ENCODE peak calls at places on chromosome 21, in eight cellular contexts. A, Y, H, U, L, G, B and T are unnamed samples.

GRCh38 chr21:15543473-15543872 is 186.3 kb upstream of the USP25 start:
- DNase-seq in H (no peak), B (no peak), A (no peak), Y (no peak), G (no peak), U (no peak), L (no peak), T (no peak)

GRCh38 chr21:40905251-40905650 is 58.3 kb upstream of the DSCAM start:
- DNase-seq in G (no peak), B (no peak), H (no peak), U (no peak), A (no peak), Y (no peak), L (no peak), T (no peak)

GRCh38 chr21:20971296-20971921 is 26.8 kb upstream of the NCAM2 start:
- DNase-seq in A (peak; percentile 59), H (no peak), Y (peak; percentile 60), B (no peak), U (no peak), L (no peak), G (no peak), T (peak; percentile 47)

GRCh38 chr21:14955936-14956520 is 108.8 kb downstream of the NRIP1 start:
- DNase-seq in Y (no peak), B (no peak), G (no peak), L (no peak), A (no peak), U (no peak), H (no peak), T (no peak)

GRCh38 chr21:33024278-33025103 is 1.2 kb upstream of the OLIG2 start:
- DNase-seq in A (no peak), L (no peak), H (no peak), U (no peak), G (no peak), B (no peak), Y (no peak), T (no peak)

GRCh38 chr21:17264182-17264581 is 248.7 kb upstream of the CXADR start:
- DNase-seq in Y (no peak), A (no peak), L (no peak), B (no peak), U (no peak), G (no peak), H (no peak), T (no peak)

GRCh38 chr21:43273708-43274021 is 104.9 kb downstream of the CRYAA start:
- DNase-seq in A (no peak), U (no peak), H (peak; percentile 41), L (no peak), Y (no peak), G (no peak), B (no peak), T (no peak)

GRCh38 chr21:28436286-28436932 is 556.3 kb downstream of the LTN1 start:
- DNase-seq in U (no peak), H (no peak), Y (peak; percentile 77), G (no peak), L (no peak), B (peak; percentile 65), A (no peak), T (no peak)

GRCh38 chr21:34728479-34728878 is 59.7 kb downstream of the CLIC6 start:
- DNase-seq in H (no peak), B (no peak), G (no peak), U (no peak), L (no peak), Y (no peak), A (no peak), T (no peak)

GRCh38 chr21:46121286-46122221 is 23.6 kb downstream of the COL6A2 start:
- DNase-seq in B (peak; percentile 18), L (peak; percentile 49), U (no peak), G (peak; percentile 12), H (peak; percentile 56), Y (no peak), A (no peak), T (no peak)

DNA sequence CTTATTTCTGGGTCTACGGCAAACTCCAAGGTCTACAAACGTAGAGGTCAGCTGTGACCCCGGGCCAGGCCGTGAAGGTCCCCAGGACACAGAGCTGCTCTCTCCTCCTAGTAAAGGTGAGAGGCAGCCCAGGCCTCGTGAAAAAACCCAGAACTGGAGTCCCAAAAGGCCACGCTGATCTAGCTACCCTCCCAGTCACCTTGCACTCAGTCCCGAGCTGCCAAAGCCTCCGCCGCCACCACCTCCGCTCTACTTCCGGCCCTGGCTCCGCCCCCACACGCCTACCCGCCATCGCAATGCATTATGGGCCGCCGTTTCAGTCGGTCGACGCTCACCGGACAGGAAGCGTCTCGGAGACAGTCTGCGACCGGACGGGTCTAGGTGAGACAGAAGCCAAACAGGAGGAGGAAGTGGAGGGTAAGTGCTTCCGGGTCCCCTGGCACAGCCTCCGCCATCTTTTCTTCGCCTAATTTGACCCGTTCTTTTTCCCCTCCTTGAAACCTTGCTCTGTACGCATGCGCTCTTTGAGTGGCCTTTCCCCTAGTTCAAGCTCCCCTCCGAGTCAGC is at the start of the genes ATP5PF and GABPA:
- DNase-seq in L (peak; percentile 98), G (peak; percentile 66), Y (peak; percentile 99), H (peak; percentile 99), A (peak; percentile 99), B (peak; percentile 96), U (peak; percentile 97), T (peak; percentile 99)
- TF ChIP-seq POLR2A in L (peak; percentile 85), G (peak; percentile 95), Y (peak; percentile 62), H (peak; percentile 10), A (peak; percentile 93), B (peak; percentile 64), U (peak; percentile 87), T (peak; percentile 88)

GRCh38 chr21:42009018-42009830 is 936 bp downstream of the ZBTB21 start:
- DNase-seq in G (no peak), L (peak; percentile 78), B (peak; percentile 50), Y (peak; percentile 81), U (peak; percentile 58), A (peak; percentile 67), H (peak; percentile 93), T (peak; percentile 72)

GRCh38 chr21:42012344-42012743 is 2.2 kb upstream of the ZBTB21 start:
- DNase-seq in L (no peak), B (no peak), H (no peak), U (peak; percentile 11), A (no peak), Y (no peak), G (no peak), T (no peak)

GRCh38 chr21:42007541-42007940 is 2.6 kb downstream of the ZBTB21 start:
- DNase-seq in H (no peak), Y (no peak), G (no peak), B (no peak), L (no peak), U (no peak), A (no peak), T (no peak)

GRCh38 chr21:42010507-42011493 is 640 bp upstream of the ZBTB21 start:
- DNase-seq in L (peak; percentile 78), B (peak; percentile 29), A (peak; percentile 57), Y (no peak), U (peak; percentile 41), H (peak; percentile 95), G (peak; percentile 48), T (peak; percentile 39)

DNA sequence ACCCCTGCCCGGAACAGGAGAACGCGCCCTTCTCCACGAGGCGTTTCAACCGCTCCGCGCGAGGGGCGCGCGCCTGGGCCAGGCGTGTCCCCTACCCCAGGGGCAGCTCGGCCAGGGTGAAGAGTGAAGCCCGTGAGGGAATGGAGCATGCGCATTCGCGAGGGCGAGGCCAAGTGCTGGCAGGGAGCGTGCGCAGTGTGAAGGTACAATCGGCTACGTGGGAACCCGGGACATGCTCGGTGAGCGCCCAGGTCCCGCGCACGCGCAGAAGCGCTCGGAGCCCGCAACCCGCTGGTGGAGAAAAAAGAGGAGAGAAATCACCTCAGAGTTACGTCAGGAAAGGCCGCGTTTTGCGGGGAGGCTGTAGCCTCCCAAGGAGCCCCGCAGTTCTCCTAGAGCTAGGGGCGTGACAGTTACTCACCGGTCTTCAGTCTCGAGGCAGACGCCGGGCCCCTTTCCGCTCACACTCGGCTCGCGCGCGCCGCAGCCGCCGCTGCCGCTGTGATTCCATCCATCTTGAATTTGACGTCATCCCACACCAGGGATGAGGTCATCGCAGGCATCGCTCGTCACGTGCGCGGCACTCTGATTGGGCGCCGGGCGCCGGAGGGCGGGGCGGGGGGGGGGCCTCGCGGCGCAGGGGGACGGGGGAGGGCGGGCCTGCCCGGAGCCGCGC is at the start of gene ZBTB21:
- DNase-seq in Y (peak; percentile 97), L (peak; percentile 99), U (peak; percentile 96), B (peak; percentile 99), G (peak; percentile 83), H (peak; percentile 99), A (peak; percentile 100), T (peak; percentile 97)
- TF ChIP-seq POLR2A in Y (peak; percentile 80), L (peak; percentile 96), U (peak; percentile 86), B (peak; percentile 96), G (peak; percentile 80), H (peak; percentile 76), A (peak; percentile 86), T (peak; percentile 87)

GRCh38 chr21:44350773-44351481 is 2.5 kb upstream of the TRPM2 start:
- DNase-seq in H (no peak), Y (no peak), A (no peak), B (no peak), L (peak; percentile 46), G (no peak), U (no peak), T (no peak)

GRCh38 chr21:44354001-44354405 is 582 bp downstream of the TRPM2 start:
- DNase-seq in G (no peak), H (no peak), L (peak; percentile 84), U (no peak), Y (no peak), A (no peak), B (no peak), T (no peak)

GRCh38 chr21:44353200-44353970 is at the start of gene TRPM2:
- DNase-seq in G (no peak), L (peak; percentile 90), A (no peak), H (peak; percentile 87), Y (no peak), U (peak; percentile 73), B (peak; percentile 70), T (no peak)

GRCh38 chr21:44351535-44352252 is 1.7 kb upstream of the TRPM2 start:
- DNase-seq in Y (no peak), B (no peak), L (no peak), A (no peak), H (no peak), U (no peak), G (no peak), T (no peak)

DNA sequence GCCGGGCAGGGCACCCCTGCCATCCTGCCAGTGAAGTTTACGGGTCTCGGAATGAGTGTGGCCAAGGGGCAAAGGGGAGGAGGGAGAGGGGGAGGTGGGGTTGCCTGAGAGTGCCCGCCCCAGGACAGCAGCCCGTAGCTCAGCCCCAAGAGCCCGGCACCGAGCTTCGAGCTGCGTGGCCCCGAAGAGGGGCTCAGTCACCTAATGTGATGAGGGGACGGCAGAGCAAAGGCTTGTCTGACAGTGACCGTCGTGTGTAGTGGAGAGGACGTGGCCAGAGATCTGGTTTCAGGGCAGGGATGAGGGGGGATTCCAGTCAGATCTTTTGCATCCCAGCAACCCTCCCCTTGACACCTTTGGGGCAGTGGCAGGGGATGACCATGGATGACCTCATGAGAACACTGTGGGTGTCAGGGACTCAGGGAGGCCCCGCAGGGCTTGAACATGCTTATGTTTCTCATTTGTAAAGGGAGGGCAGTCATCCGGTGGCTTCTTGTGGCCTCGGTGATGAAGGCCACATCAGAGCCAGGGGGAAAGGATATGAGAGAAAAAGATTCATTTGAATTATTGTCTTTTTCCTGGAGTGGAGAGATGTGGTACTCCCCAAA is 1.1 kb upstream of the TRPM2 start:
- DNase-seq in A (no peak), Y (no peak), G (no peak), B (no peak), L (no peak), U (no peak), H (no peak), T (no peak)
- TF ChIP-seq POLR2A in A (no peak), Y (no peak), G (no peak), B (no peak), L (no peak), U (no peak), H (no peak), T (no peak)

GRCh38 chr21:37367758-37368535 is 1.4 kb downstream of the DYRK1A start:
- DNase-seq in L (peak; percentile 72), H (peak; percentile 90), G (no peak), A (peak; percentile 71), B (peak; percentile 36), U (peak; percentile 25), Y (peak; percentile 35), T (peak; percentile 80)
- TF ChIP-seq POLR2A in L (peak; percentile 23), H (no peak), G (peak; percentile 26), A (peak; percentile 47), B (peak; percentile 20), U (no peak), Y (peak; percentile 57), T (no peak)